ENCODE peak calls at places on chromosomes 11 and 22, in five cellular contexts. One of them, this sample, is unnamed.

GRCh38 chr11:67996622-67997459 is 7.1 kb downstream of the UNC93B1 start:
- DNase-seq in IMR-90: no peak
- DNase-seq in fibroblast of villous mesenchyme: peak
- DNase-seq in Peyer's patch: peak
- DNase-seq in left ventricle myocardium inferior: peak
- DNase-seq in this sample: peak

GRCh38 chr11:64718084-64718779 is 4.8 kb downstream of the NRXN2 start:
- DNase-seq in left ventricle myocardium inferior: no peak
- DNase-seq in IMR-90: no peak
- DNase-seq in fibroblast of villous mesenchyme: no peak
- DNase-seq in Peyer's patch: peak
- DNase-seq in this sample: no peak

GRCh38 chr11:132039521-132039920 is 669.1 kb downstream of the NTM start:
- DNase-seq in left ventricle myocardium inferior: no peak
- DNase-seq in IMR-90: no peak
- DNase-seq in Peyer's patch: no peak
- DNase-seq in fibroblast of villous mesenchyme: no peak
- DNase-seq in this sample: no peak

GRCh38 chr22:19115628-19116027 is 6.6 kb downstream of the DGCR2 start:
- DNase-seq in IMR-90: no peak
- DNase-seq in left ventricle myocardium inferior: no peak
- DNase-seq in Peyer's patch: peak
- DNase-seq in fibroblast of villous mesenchyme: no peak
- DNase-seq in this sample: peak

GRCh38 chr22:49880281-49880680 is 26.6 kb downstream of the ZBED4 start:
- DNase-seq in IMR-90: no peak
- DNase-seq in left ventricle myocardium inferior: no peak
- DNase-seq in fibroblast of villous mesenchyme: no peak
- DNase-seq in Peyer's patch: no peak
- DNase-seq in this sample: no peak

GRCh38 chr22:31730344-31730711 is 19.6 kb downstream of the PRR14L start:
- DNase-seq in IMR-90: no peak
- DNase-seq in fibroblast of villous mesenchyme: no peak
- DNase-seq in Peyer's patch: no peak
- DNase-seq in left ventricle myocardium inferior: no peak
- DNase-seq in this sample: no peak

GRCh38 chr11:31655483-31655882 is 145.9 kb downstream of the ELP4 start:
- DNase-seq in IMR-90: peak
- DNase-seq in left ventricle myocardium inferior: no peak
- DNase-seq in Peyer's patch: no peak
- DNase-seq in fibroblast of villous mesenchyme: peak
- DNase-seq in this sample: peak

GRCh38 chr11:6755303-6755952 is 16.3 kb downstream of the OR2AG2 start:
- DNase-seq in Peyer's patch: no peak
- DNase-seq in left ventricle myocardium inferior: no peak
- DNase-seq in fibroblast of villous mesenchyme: peak
- DNase-seq in IMR-90: peak
- DNase-seq in this sample: peak

GRCh38 chr11:64996710-64997380 is at the start of gene BATF2:
- DNase-seq in fibroblast of villous mesenchyme: peak
- DNase-seq in IMR-90: peak
- DNase-seq in Peyer's patch: peak
- DNase-seq in left ventricle myocardium inferior: peak
- DNase-seq in this sample: peak

DNA sequence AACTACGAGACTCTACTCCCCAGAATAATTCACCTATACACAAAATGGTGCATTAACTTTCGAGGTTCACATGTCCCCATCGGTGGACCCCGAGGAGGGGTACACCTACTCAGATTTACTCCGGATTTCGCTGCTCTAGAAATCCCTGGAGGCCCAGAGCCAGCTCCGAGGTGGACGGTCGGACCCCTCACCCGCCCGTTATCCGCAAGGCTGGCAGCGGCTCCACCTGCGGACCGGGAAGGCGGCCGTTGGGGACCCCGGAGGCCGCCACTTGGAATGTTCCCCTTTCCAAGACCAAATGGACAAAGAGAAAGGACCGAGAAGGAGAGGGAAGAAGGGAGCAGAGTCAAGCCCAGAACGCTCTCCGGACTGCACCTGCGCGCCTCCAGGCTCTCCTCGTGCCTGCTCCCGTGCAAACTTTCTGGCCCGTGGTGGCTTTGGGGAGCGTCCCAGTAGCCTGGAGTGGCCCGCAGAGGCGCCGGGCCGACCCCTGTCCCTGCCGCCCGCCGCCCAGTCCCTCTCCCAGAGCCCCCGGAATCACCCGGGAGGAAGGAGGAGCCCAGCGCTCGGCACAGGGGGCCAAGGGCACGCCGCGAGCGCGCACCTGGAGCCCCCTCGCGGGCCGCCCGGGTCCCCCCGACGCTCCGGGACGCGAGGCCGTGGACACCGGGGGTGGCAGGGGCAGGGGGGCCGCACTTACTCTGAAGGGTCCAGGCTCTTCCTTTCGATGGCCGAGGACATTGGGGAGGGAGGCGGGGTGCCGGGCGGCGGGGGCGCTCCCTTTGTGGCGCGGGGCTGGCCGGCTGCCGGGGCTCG is 23.0 kb downstream of the LMO2 start:
- DNase-seq in fibroblast of villous mesenchyme: no peak
- DNase-seq in left ventricle myocardium inferior: no peak
- DNase-seq in IMR-90: no peak
- DNase-seq in Peyer's patch: no peak
- DNase-seq in this sample: no peak
- H3K4me3 ChIP-seq in fibroblast of villous mesenchyme: no peak
- H3K4me3 ChIP-seq in left ventricle myocardium inferior: peak
- H3K4me3 ChIP-seq in IMR-90: no peak
- H3K4me3 ChIP-seq in Peyer's patch: peak
- H3K4me3 ChIP-seq in this sample: peak

GRCh38 chr11:86184728-86185127 is 59.8 kb upstream of the EED start:
- DNase-seq in fibroblast of villous mesenchyme: no peak
- DNase-seq in left ventricle myocardium inferior: no peak
- DNase-seq in Peyer's patch: no peak
- DNase-seq in IMR-90: no peak
- DNase-seq in this sample: no peak
- TF ChIP-seq CTCF in fibroblast of villous mesenchyme: no peak
- TF ChIP-seq CTCF in left ventricle myocardium inferior: no peak
- TF ChIP-seq CTCF in Peyer's patch: no peak
- TF ChIP-seq CTCF in IMR-90: no peak
- TF ChIP-seq CTCF in this sample: no peak

DNA sequence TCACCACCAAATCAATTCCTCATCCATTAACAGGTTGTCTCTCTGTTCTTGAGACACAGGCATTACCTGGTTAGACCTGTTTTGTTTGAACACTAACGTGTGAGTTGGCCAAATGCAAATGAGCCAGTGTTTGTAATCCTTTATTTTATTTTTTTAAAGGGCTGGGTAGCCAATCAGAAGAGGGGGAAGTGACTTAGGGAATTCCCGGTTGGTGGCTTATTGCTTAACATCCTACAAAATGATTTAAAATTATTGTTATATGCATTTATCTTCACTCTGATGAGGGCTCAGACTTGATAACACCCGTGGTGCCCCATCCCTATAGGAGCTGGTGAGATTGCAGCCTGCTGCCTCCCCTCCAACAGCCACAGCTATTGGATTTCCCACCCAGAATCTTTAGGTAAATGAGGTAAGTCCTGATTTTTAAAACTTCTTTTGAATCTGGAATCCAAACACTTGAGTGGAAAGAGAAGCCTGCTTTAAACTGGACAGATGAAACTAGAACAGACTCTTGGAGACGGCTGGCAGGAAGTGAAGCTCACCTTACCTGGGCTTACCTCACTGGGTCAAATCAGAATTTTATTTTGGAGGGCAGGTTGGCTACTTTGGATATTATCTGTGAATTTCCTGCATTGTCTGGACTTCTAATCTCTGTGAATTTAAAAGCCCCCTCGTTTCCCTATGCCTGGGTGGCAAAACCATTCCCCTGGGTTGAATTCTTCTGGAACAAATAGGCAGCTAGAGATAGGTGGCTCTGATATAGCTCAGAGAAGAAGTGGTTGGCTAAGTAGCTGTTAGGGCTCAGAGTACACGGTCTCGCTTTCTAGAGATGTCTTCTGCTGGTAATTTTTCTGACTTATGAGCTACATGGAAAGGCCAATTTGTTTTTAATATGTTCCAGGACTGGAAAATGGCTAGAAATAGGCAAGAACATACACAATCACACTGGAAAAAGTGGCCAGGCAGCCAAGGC is at the start of gene EHF:
- DNase-seq in fibroblast of villous mesenchyme: no peak
- DNase-seq in left ventricle myocardium inferior: no peak
- DNase-seq in IMR-90: no peak
- DNase-seq in Peyer's patch: no peak
- DNase-seq in this sample: no peak
- H3K4me3 ChIP-seq in fibroblast of villous mesenchyme: no peak
- H3K4me3 ChIP-seq in left ventricle myocardium inferior: no peak
- H3K4me3 ChIP-seq in IMR-90: no peak
- H3K4me3 ChIP-seq in Peyer's patch: peak
- H3K4me3 ChIP-seq in this sample: no peak

GRCh38 chr22:17910561-17911311 is 113.6 kb downstream of the MICAL3 start:
- DNase-seq in Peyer's patch: no peak
- DNase-seq in IMR-90: peak
- DNase-seq in fibroblast of villous mesenchyme: peak
- DNase-seq in left ventricle myocardium inferior: peak
- DNase-seq in this sample: peak
- TF ChIP-seq CTCF in Peyer's patch: peak
- TF ChIP-seq CTCF in IMR-90: peak
- TF ChIP-seq CTCF in fibroblast of villous mesenchyme: peak
- TF ChIP-seq CTCF in left ventricle myocardium inferior: peak
- TF ChIP-seq CTCF in this sample: peak

DNA sequence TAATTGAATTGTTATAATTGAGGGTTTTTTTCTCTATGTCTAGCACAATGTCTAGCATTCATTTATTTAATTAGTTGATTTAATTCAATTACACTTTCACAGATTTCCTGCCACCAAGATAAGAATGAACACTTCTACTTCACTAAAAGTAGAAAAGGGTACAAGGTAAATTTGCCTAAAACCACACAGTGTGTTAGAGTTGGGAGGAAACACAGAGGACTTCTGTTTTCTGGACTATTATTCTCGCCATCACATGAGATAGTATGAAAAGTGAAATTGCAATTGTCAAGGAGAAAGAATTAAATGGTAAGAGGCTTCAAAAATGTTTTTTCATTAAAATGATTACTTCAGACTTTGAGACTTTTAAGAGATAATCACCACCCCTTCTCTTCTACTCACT is 109.5 kb downstream of the ETS1 start:
- DNase-seq in IMR-90: no peak
- DNase-seq in fibroblast of villous mesenchyme: no peak
- DNase-seq in left ventricle myocardium inferior: no peak
- DNase-seq in Peyer's patch: no peak
- DNase-seq in this sample: no peak
- H3K4me3 ChIP-seq in IMR-90: no peak
- H3K4me3 ChIP-seq in fibroblast of villous mesenchyme: no peak
- H3K4me3 ChIP-seq in left ventricle myocardium inferior: no peak
- H3K4me3 ChIP-seq in Peyer's patch: no peak
- H3K4me3 ChIP-seq in this sample: no peak

GRCh38 chr11:22668005-22668796 is 1.8 kb downstream of the GAS2 start:
- DNase-seq in IMR-90: no peak
- DNase-seq in left ventricle myocardium inferior: no peak
- DNase-seq in Peyer's patch: no peak
- DNase-seq in fibroblast of villous mesenchyme: no peak
- DNase-seq in this sample: no peak

GRCh38 chr11:22671751-22672150 is 5.3 kb downstream of the GAS2 start:
- DNase-seq in fibroblast of villous mesenchyme: no peak
- DNase-seq in IMR-90: peak
- DNase-seq in Peyer's patch: no peak
- DNase-seq in left ventricle myocardium inferior: no peak
- DNase-seq in this sample: peak

GRCh38 chr11:22669368-22669767 is 3.0 kb downstream of the GAS2 start:
- DNase-seq in fibroblast of villous mesenchyme: no peak
- DNase-seq in left ventricle myocardium inferior: no peak
- DNase-seq in Peyer's patch: no peak
- DNase-seq in IMR-90: no peak
- DNase-seq in this sample: no peak

GRCh38 chr11:22666700-22667439 is 459 bp downstream of the GAS2 start:
- DNase-seq in Peyer's patch: peak
- DNase-seq in IMR-90: no peak
- DNase-seq in left ventricle myocardium inferior: peak
- DNase-seq in fibroblast of villous mesenchyme: no peak
- DNase-seq in this sample: peak

DNA sequence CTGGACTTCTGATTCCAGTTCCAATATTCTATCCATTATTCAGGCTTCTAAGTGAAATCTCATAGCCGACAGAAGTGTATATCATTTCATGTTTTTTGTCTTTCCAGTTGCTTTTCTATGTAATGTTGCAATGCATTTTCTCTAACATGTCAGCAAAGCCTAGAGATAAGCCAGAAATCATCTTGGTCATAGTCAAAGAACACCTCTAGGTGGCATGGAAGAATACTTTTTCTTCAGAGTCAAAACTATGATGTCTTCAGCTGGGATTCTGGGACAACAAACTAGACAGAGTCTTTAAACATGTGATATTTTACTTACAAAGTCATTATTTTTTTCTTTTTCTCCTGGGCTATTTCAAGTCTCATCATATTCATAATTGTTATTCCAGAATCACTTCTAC is 4.4 kb downstream of the GAS2 start:
- DNase-seq in IMR-90: peak
- DNase-seq in fibroblast of villous mesenchyme: no peak
- DNase-seq in Peyer's patch: no peak
- DNase-seq in left ventricle myocardium inferior: no peak
- DNase-seq in this sample: peak
- TF ChIP-seq CTCF in IMR-90: peak
- TF ChIP-seq CTCF in fibroblast of villous mesenchyme: no peak
- TF ChIP-seq CTCF in Peyer's patch: no peak
- TF ChIP-seq CTCF in left ventricle myocardium inferior: peak
- TF ChIP-seq CTCF in this sample: peak

GRCh38 chr11:2698386-2699184 is 1.2 kb downstream of the KCNQ1OT1 start:
- DNase-seq in fibroblast of villous mesenchyme: no peak
- DNase-seq in left ventricle myocardium inferior: peak
- DNase-seq in Peyer's patch: peak
- DNase-seq in IMR-90: no peak
- DNase-seq in this sample: no peak
- H3K4me3 ChIP-seq in fibroblast of villous mesenchyme: peak
- H3K4me3 ChIP-seq in left ventricle myocardium inferior: peak
- H3K4me3 ChIP-seq in Peyer's patch: peak
- H3K4me3 ChIP-seq in IMR-90: peak
- H3K4me3 ChIP-seq in this sample: peak

GRCh38 chr11:13836666-13837065 is 125.9 kb upstream of the SPON1 start:
- DNase-seq in Peyer's patch: no peak
- DNase-seq in fibroblast of villous mesenchyme: no peak
- DNase-seq in IMR-90: no peak
- DNase-seq in left ventricle myocardium inferior: no peak
- DNase-seq in this sample: no peak

GRCh38 chr11:13837286-13837685 is 125.2 kb upstream of the SPON1 start:
- DNase-seq in left ventricle myocardium inferior: no peak
- DNase-seq in fibroblast of villous mesenchyme: no peak
- DNase-seq in IMR-90: peak
- DNase-seq in Peyer's patch: no peak
- DNase-seq in this sample: no peak

GRCh38 chr11:13831707-13832106 is 130.8 kb upstream of the SPON1 start:
- DNase-seq in left ventricle myocardium inferior: no peak
- DNase-seq in IMR-90: no peak
- DNase-seq in fibroblast of villous mesenchyme: no peak
- DNase-seq in Peyer's patch: no peak
- DNase-seq in this sample: no peak

DNA sequence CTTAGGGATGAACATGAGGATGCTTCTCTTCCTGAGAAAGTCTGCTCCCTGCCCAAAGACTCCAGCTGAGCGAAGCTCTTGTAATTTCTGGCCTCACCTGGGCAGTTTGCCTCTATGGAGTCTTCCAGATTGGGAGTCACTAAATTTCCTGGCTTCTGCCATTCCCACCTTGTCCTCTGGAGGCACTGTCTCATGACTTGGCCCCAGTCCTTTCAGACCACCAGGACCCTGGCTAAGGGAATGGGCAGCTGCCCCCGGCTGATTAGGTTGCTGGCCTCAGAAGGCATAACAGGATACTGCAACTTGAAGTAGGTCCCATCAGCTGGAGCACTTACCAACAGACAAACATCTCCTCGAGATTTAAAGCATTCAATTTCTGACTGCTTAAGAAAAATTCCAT is 128.1 kb upstream of the SPON1 start:
- DNase-seq in Peyer's patch: no peak
- DNase-seq in IMR-90: no peak
- DNase-seq in left ventricle myocardium inferior: no peak
- DNase-seq in fibroblast of villous mesenchyme: no peak
- DNase-seq in this sample: no peak
- TF ChIP-seq CTCF in Peyer's patch: no peak
- TF ChIP-seq CTCF in IMR-90: no peak
- TF ChIP-seq CTCF in left ventricle myocardium inferior: no peak
- TF ChIP-seq CTCF in fibroblast of villous mesenchyme: peak
- TF ChIP-seq CTCF in this sample: peak

This sample was measured in fibroblast of pulmonary artery.